ENCODE peak calls at places on chromosome 12, in five cellular contexts. One of them, this sample, is unnamed.

GRCh38 chr12:124769166-124769530 is 94.5 kb downstream of the SCARB1 start:
- DNase-seq in AG08395: no peak
- DNase-seq in activated gamma-delta T cell treated with anti-CD3 and anti-CD28 coated beads, Interleukin-2, amount 50 U/mL, for 16 hours: no peak
- DNase-seq in GM04504: no peak
- DNase-seq in transverse colon: no peak
- DNase-seq in this sample: no peak

GRCh38 chr12:54383041-54383609 is 1.4 kb downstream of the ZNF385A start:
- DNase-seq in AG08395: peak
- DNase-seq in activated gamma-delta T cell treated with anti-CD3 and anti-CD28 coated beads, Interleukin-2, amount 50 U/mL, for 16 hours: no peak
- DNase-seq in GM04504: peak
- DNase-seq in transverse colon: no peak
- DNase-seq in this sample: no peak

GRCh38 chr12:2922329-2922728 is 31.6 kb downstream of the TULP3 start:
- DNase-seq in AG08395: peak
- DNase-seq in activated gamma-delta T cell treated with anti-CD3 and anti-CD28 coated beads, Interleukin-2, amount 50 U/mL, for 16 hours: no peak
- DNase-seq in GM04504: no peak
- DNase-seq in transverse colon: no peak
- DNase-seq in this sample: no peak

GRCh38 chr12:96236221-96236822 is 42.1 kb downstream of the ELK3 start:
- DNase-seq in AG08395: peak
- DNase-seq in activated gamma-delta T cell treated with anti-CD3 and anti-CD28 coated beads, Interleukin-2, amount 50 U/mL, for 16 hours: no peak
- DNase-seq in GM04504: peak
- DNase-seq in transverse colon: peak
- DNase-seq in this sample: no peak

GRCh38 chr12:89067436-89067835 is 284.9 kb downstream of the DUSP6 start:
- DNase-seq in AG08395: peak
- DNase-seq in activated gamma-delta T cell treated with anti-CD3 and anti-CD28 coated beads, Interleukin-2, amount 50 U/mL, for 16 hours: no peak
- DNase-seq in GM04504: peak
- DNase-seq in transverse colon: no peak
- DNase-seq in this sample: no peak

GRCh38 chr12:53102883-53103807 is at the start of gene SOAT2:
- DNase-seq in AG08395: no peak
- DNase-seq in activated gamma-delta T cell treated with anti-CD3 and anti-CD28 coated beads, Interleukin-2, amount 50 U/mL, for 16 hours: peak
- DNase-seq in GM04504: no peak
- DNase-seq in transverse colon: no peak
- DNase-seq in this sample: peak

GRCh38 chr12:65525501-65526141 is 247.1 kb downstream of the MSRB3 start:
- DNase-seq in AG08395: peak
- DNase-seq in activated gamma-delta T cell treated with anti-CD3 and anti-CD28 coated beads, Interleukin-2, amount 50 U/mL, for 16 hours: no peak
- DNase-seq in GM04504: peak
- DNase-seq in transverse colon: no peak
- DNase-seq in this sample: no peak

GRCh38 chr12:90257927-90258624 is 549.4 kb upstream of the ATP2B1 start:
- DNase-seq in AG08395: no peak
- DNase-seq in activated gamma-delta T cell treated with anti-CD3 and anti-CD28 coated beads, Interleukin-2, amount 50 U/mL, for 16 hours: no peak
- DNase-seq in GM04504: no peak
- DNase-seq in transverse colon: no peak
- DNase-seq in this sample: no peak

GRCh38 chr12:90991952-90992465 is 12.8 kb downstream of the EPYC start:
- DNase-seq in AG08395: no peak
- DNase-seq in activated gamma-delta T cell treated with anti-CD3 and anti-CD28 coated beads, Interleukin-2, amount 50 U/mL, for 16 hours: no peak
- DNase-seq in GM04504: no peak
- DNase-seq in transverse colon: no peak
- DNase-seq in this sample: no peak

GRCh38 chr12:6368906-6369525 is 6.3 kb downstream of the SCNN1A start:
- DNase-seq in AG08395: no peak
- DNase-seq in activated gamma-delta T cell treated with anti-CD3 and anti-CD28 coated beads, Interleukin-2, amount 50 U/mL, for 16 hours: no peak
- DNase-seq in GM04504: no peak
- DNase-seq in transverse colon: no peak
- DNase-seq in this sample: no peak

GRCh38 chr12:123474493-123475255 is 16.7 kb downstream of the SNRNP35 start:
- DNase-seq in AG08395: no peak
- DNase-seq in activated gamma-delta T cell treated with anti-CD3 and anti-CD28 coated beads, Interleukin-2, amount 50 U/mL, for 16 hours: no peak
- DNase-seq in GM04504: no peak
- DNase-seq in transverse colon: no peak
- DNase-seq in this sample: no peak

GRCh38 chr12:50923361-50924130 is 28.8 kb upstream of the HIGD1C start:
- DNase-seq in AG08395: no peak
- DNase-seq in activated gamma-delta T cell treated with anti-CD3 and anti-CD28 coated beads, Interleukin-2, amount 50 U/mL, for 16 hours: no peak
- DNase-seq in GM04504: no peak
- DNase-seq in transverse colon: no peak
- DNase-seq in this sample: no peak

This sample was measured in stimulated activated naive CD4-positive, alpha-beta T cell treated with Interleukin-2 at 50 U/mL for 16 hours.